ENCODE peak calls at places on chromosomes 2 and 18, in eight cellular contexts. One of them, this sample, is unnamed.

GRCh38 chr18:58253871-58254270 is 209.8 kb downstream of the NEDD4L start:
- DNase-seq in GM20000: no peak
- DNase-seq in A549: no peak
- DNase-seq in GM13976: no peak
- DNase-seq in DMS 273 treated with DMSO at 0.1 percent for 48 hours: no peak
- DNase-seq in fibroblast of villous mesenchyme: peak
- DNase-seq in NT2/D1: no peak
- DNase-seq in hippocampal formation: no peak
- DNase-seq in this sample: no peak

GRCh38 chr2:62175728-62176127 is 20.2 kb upstream of the B3GNT2 start:
- DNase-seq in GM20000: no peak
- DNase-seq in A549: no peak
- DNase-seq in GM13976: no peak
- DNase-seq in DMS 273 treated with DMSO at 0.1 percent for 48 hours: no peak
- DNase-seq in fibroblast of villous mesenchyme: no peak
- DNase-seq in NT2/D1: no peak
- DNase-seq in hippocampal formation: no peak
- DNase-seq in this sample: no peak

GRCh38 chr2:159617651-159618050 is 1.3 kb upstream of the BAZ2B start:
- DNase-seq in GM20000: no peak
- DNase-seq in A549: no peak
- DNase-seq in GM13976: no peak
- DNase-seq in DMS 273 treated with DMSO at 0.1 percent for 48 hours: peak
- DNase-seq in fibroblast of villous mesenchyme: peak
- DNase-seq in NT2/D1: peak
- DNase-seq in hippocampal formation: no peak
- DNase-seq in this sample: no peak

GRCh38 chr18:28161608-28162599 is 15.0 kb downstream of the CDH2 start:
- DNase-seq in GM20000: no peak
- DNase-seq in A549: no peak
- DNase-seq in GM13976: no peak
- DNase-seq in DMS 273 treated with DMSO at 0.1 percent for 48 hours: no peak
- DNase-seq in fibroblast of villous mesenchyme: no peak
- DNase-seq in NT2/D1: no peak
- DNase-seq in hippocampal formation: no peak
- DNase-seq in this sample: no peak

GRCh38 chr2:152715854-152716428 is 1.3 kb downstream of the PRPF40A start:
- DNase-seq in GM20000: no peak
- DNase-seq in A549: peak
- DNase-seq in GM13976: no peak
- DNase-seq in DMS 273 treated with DMSO at 0.1 percent for 48 hours: peak
- DNase-seq in fibroblast of villous mesenchyme: no peak
- DNase-seq in NT2/D1: peak
- DNase-seq in hippocampal formation: no peak
- DNase-seq in this sample: no peak

GRCh38 chr2:191637182-191638078 is 40.5 kb upstream of the NABP1 start:
- DNase-seq in GM20000: peak
- DNase-seq in A549: peak
- DNase-seq in GM13976: peak
- DNase-seq in DMS 273 treated with DMSO at 0.1 percent for 48 hours: no peak
- DNase-seq in fibroblast of villous mesenchyme: peak
- DNase-seq in NT2/D1: no peak
- DNase-seq in hippocampal formation: no peak
- DNase-seq in this sample: no peak

GRCh38 chr2:208541982-208542464 is 135.4 kb downstream of the PTH2R start:
- DNase-seq in GM20000: no peak
- DNase-seq in A549: no peak
- DNase-seq in GM13976: no peak
- DNase-seq in DMS 273 treated with DMSO at 0.1 percent for 48 hours: no peak
- DNase-seq in fibroblast of villous mesenchyme: no peak
- DNase-seq in NT2/D1: no peak
- DNase-seq in hippocampal formation: no peak
- DNase-seq in this sample: no peak

GRCh38 chr2:26298638-26299393 is 47.1 kb upstream of the SELENOI start:
- DNase-seq in GM20000: peak
- DNase-seq in A549: no peak
- DNase-seq in GM13976: no peak
- DNase-seq in DMS 273 treated with DMSO at 0.1 percent for 48 hours: no peak
- DNase-seq in fibroblast of villous mesenchyme: peak
- DNase-seq in NT2/D1: no peak
- DNase-seq in hippocampal formation: peak
- DNase-seq in this sample: no peak

GRCh38 chr2:74447230-74447999 is 5.7 kb upstream of the RTKN start:
- DNase-seq in GM20000: no peak
- DNase-seq in A549: no peak
- DNase-seq in GM13976: no peak
- DNase-seq in DMS 273 treated with DMSO at 0.1 percent for 48 hours: no peak
- DNase-seq in fibroblast of villous mesenchyme: no peak
- DNase-seq in NT2/D1: no peak
- DNase-seq in hippocampal formation: no peak
- DNase-seq in this sample: no peak

GRCh38 chr2:20506281-20506685 is 59.4 kb downstream of the RHOB start:
- DNase-seq in GM20000: no peak
- DNase-seq in A549: no peak
- DNase-seq in GM13976: no peak
- DNase-seq in DMS 273 treated with DMSO at 0.1 percent for 48 hours: no peak
- DNase-seq in fibroblast of villous mesenchyme: peak
- DNase-seq in NT2/D1: no peak
- DNase-seq in hippocampal formation: no peak
- DNase-seq in this sample: no peak

GRCh38 chr2:7007846-7008741 is 90.9 kb downstream of the RNF144A start:
- DNase-seq in GM20000: no peak
- DNase-seq in A549: no peak
- DNase-seq in GM13976: no peak
- DNase-seq in DMS 273 treated with DMSO at 0.1 percent for 48 hours: no peak
- DNase-seq in fibroblast of villous mesenchyme: peak
- DNase-seq in NT2/D1: no peak
- DNase-seq in hippocampal formation: peak
- DNase-seq in this sample: no peak

GRCh38 chr2:15652316-15653276 is 60.9 kb downstream of the DDX1 start:
- DNase-seq in GM20000: no peak
- DNase-seq in A549: no peak
- DNase-seq in GM13976: peak
- DNase-seq in DMS 273 treated with DMSO at 0.1 percent for 48 hours: no peak
- DNase-seq in fibroblast of villous mesenchyme: no peak
- DNase-seq in NT2/D1: no peak
- DNase-seq in hippocampal formation: no peak
- DNase-seq in this sample: no peak

GRCh38 chr2:233448565-233448964 is 94.3 kb downstream of the DGKD start:
- DNase-seq in GM20000: no peak
- DNase-seq in A549: no peak
- DNase-seq in GM13976: no peak
- DNase-seq in DMS 273 treated with DMSO at 0.1 percent for 48 hours: no peak
- DNase-seq in fibroblast of villous mesenchyme: no peak
- DNase-seq in NT2/D1: no peak
- DNase-seq in hippocampal formation: no peak
- DNase-seq in this sample: no peak